ENCODE peak calls at places on chromosomes 7 and 10, in six cellular contexts. H is H9, M is mesenchymal stem cell, S is IMR-90, P is H1, D is trophoblast cell. C is an unnamed sample.

GRCh38 chr10:18368681-18369080 is 228.5 kb downstream of the CACNB2 start:
- DNase-seq in H (no peak), M (peak), S (peak), P (no peak), D (peak), C (no peak)

GRCh38 chr10:73956476-73957338 is 41.2 kb upstream of the VCL start:
- DNase-seq in H (no peak), M (peak), S (peak), P (no peak), D (peak), C (no peak)

GRCh38 chr7:118029881-118030422 is 154.0 kb upstream of the LSM8 start:
- DNase-seq in H (no peak), M (no peak), S (no peak), P (no peak), D (no peak), C (no peak)

GRCh38 chr10:129772472-129773358 is 191.4 kb downstream of the EBF3 start:
- DNase-seq in H (peak), M (no peak), S (no peak), P (no peak), D (peak), C (no peak)

GRCh38 chr7:135728136-135728669 is at the start of gene SLC13A4:
- DNase-seq in H (peak), M (no peak), S (no peak), P (no peak), D (peak), C (peak)

GRCh38 chr10:94129393-94130130 is 135.8 kb downstream of the PLCE1 start:
- DNase-seq in H (no peak), M (peak), S (peak), P (no peak), D (peak), C (no peak)

GRCh38 chr7:128003787-128004186 is 27.4 kb downstream of the LRRC4 start:
- DNase-seq in H (no peak), M (no peak), S (no peak), P (no peak), D (no peak), C (no peak)

GRCh38 chr10:24385776-24386175 is 176.8 kb downstream of the KIAA1217 start:
- DNase-seq in H (no peak), M (peak), S (peak), P (no peak), D (no peak), C (no peak)

GRCh38 chr10:6114758-6115410 is 26.1 kb downstream of the RBM17 start:
- DNase-seq in H (no peak), M (peak), S (peak), P (no peak), D (no peak), C (no peak)

GRCh38 chr7:105132835-105133234 is 118.8 kb downstream of the KMT2E start:
- DNase-seq in H (no peak), M (no peak), S (no peak), P (no peak), D (no peak), C (no peak)

GRCh38 chr7:7321681-7322080 is 139.3 kb downstream of the C1GALT1 start:
- DNase-seq in H (no peak), M (peak), S (no peak), P (no peak), D (peak), C (no peak)

GRCh38 chr10:86755740-86756510 is 494 bp upstream of the BMPR1A start:
- DNase-seq in H (peak), M (peak), S (peak), P (peak), D (peak), C (peak)

GRCh38 chr10:48199580-48200377 is 74.7 kb downstream of the FRMPD2 start:
- DNase-seq in H (no peak), M (peak), S (peak), P (no peak), D (no peak), C (no peak)

GRCh38 chr10:129679207-129679606 is 212.2 kb downstream of the MGMT start:
- DNase-seq in H (no peak), M (no peak), S (no peak), P (no peak), D (no peak), C (no peak)

GRCh38 chr10:62959553-62959952 is 143.4 kb upstream of the EGR2 start:
- DNase-seq in H (no peak), M (no peak), S (no peak), P (no peak), D (no peak), C (no peak)

GRCh38 chr7:127447326-127447945 is 54.9 kb upstream of the ZNF800 start:
- DNase-seq in H (peak), M (peak), S (peak), P (peak), D (peak), C (no peak)

GRCh38 chr7:140533394-140533872 is 54.1 kb upstream of the MKRN1 start:
- DNase-seq in H (no peak), M (peak), S (peak), P (no peak), D (no peak), C (no peak)

GRCh38 chr10:26157734-26158133 is 58.8 kb upstream of the GAD2 start:
- DNase-seq in H (no peak), M (no peak), S (no peak), P (no peak), D (no peak), C (no peak)

GRCh38 chr10:60809157-60809556 is 30.9 kb downstream of the CDK1 start:
- DNase-seq in H (no peak), M (peak), S (peak), P (no peak), D (peak), C (no peak)

GRCh38 chr7:137443616-137444015 is 100.1 kb upstream of the PTN start:
- DNase-seq in H (no peak), M (peak), S (peak), P (no peak), D (no peak), C (no peak)

GRCh38 chr7:131556055-131556911 is at the start of gene PODXL:
- DNase-seq in H (peak), M (peak), S (peak), P (no peak), D (peak), C (peak)

GRCh38 chr10:24382979-24383663 is 174.2 kb downstream of the KIAA1217 start:
- DNase-seq in H (peak), M (no peak), S (no peak), P (no peak), D (peak), C (no peak)

GRCh38 chr7:1586827-1587705 is 17.2 kb upstream of the PSMG3 start:
- DNase-seq in H (no peak), M (no peak), S (no peak), P (no peak), D (no peak), C (no peak)

GRCh38 chr7:118583651-118584050 is 359.1 kb downstream of the ANKRD7 start:
- DNase-seq in H (no peak), M (no peak), S (no peak), P (no peak), D (no peak), C (no peak)

GRCh38 chr10:97596101-97597055 is 6.9 kb downstream of the C10orf62 start:
- DNase-seq in H (no peak), M (peak), S (peak), P (no peak), D (peak), C (no peak)

GRCh38 chr7:104963378-104963990 is 50.5 kb upstream of the KMT2E start:
- DNase-seq in H (no peak), M (no peak), S (no peak), P (no peak), D (no peak), C (no peak)

GRCh38 chr10:33810986-33811385 is 476.5 kb upstream of the NRP1 start:
- DNase-seq in H (no peak), M (no peak), S (no peak), P (no peak), D (no peak), C (no peak)

GRCh38 chr7:2090526-2091520 is 141.9 kb downstream of the MAD1L1 start:
- DNase-seq in H (no peak), M (no peak), S (no peak), P (no peak), D (no peak), C (no peak)

GRCh38 chr10:93806882-93807281 is 49.1 kb downstream of the LGI1 start:
- DNase-seq in H (no peak), M (no peak), S (no peak), P (no peak), D (no peak), C (no peak)

DNA sequence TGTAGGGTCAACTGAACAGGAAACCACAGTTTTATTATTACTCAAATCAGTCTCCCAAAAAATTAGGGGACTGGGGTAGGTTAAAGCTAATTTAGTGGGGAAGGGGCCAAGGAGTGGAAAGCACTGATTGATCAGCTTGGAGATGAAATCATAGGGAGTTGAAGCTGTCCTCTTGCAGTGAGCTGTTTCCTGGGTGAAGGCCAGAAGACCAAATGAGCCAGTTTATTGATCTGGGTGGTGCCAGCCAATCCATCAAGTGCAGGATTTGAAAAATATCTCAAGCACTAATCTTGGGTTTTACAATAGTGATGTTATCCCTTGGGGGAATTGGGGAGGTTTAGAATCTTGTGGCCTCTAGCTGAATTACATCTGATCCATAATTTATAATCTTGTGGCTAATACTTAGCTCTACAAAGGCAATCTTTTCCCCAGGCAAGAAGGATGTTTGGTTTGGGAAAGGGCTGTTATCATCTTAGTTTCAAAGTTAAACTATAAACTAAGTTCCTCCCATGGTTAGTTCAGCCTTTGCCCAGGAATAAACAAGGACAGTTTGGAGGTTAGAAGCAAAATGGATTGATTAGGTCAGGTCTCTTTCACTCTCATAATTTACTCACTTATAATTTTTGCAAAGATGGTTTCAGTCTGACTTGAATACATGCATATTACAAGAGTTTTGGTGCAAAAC is 773.5 kb downstream of the XPNPEP1 start:
- DNase-seq in H (no peak), M (no peak), S (no peak), P (no peak), D (no peak), C (no peak)
- H3K9ac ChIP-seq in H (no peak), M (no peak), S (no peak), P (no peak), D (no peak), C (no peak)

GRCh38 chr7:81260152-81260551 is 341.3 kb upstream of the SEMA3C start:
- DNase-seq in H (no peak), M (peak), S (peak), P (no peak), D (no peak), C (no peak)

GRCh38 chr7:81256991-81257390 is 338.1 kb upstream of the SEMA3C start:
- DNase-seq in H (no peak), M (peak), S (peak), P (peak), D (peak), C (no peak)
- H3K14ac ChIP-seq in H (no peak), M (no peak), S (no peak), P (no peak), D (no peak), C (no peak)

GRCh38 chr7:55574062-55574717 is 1.9 kb upstream of the VOPP1 start:
- DNase-seq in H (no peak), M (peak), S (peak), P (no peak), D (no peak), C (no peak)
- H3K9ac ChIP-seq in H (no peak), M (peak), S (peak), P (no peak), D (no peak), C (no peak)

DNA sequence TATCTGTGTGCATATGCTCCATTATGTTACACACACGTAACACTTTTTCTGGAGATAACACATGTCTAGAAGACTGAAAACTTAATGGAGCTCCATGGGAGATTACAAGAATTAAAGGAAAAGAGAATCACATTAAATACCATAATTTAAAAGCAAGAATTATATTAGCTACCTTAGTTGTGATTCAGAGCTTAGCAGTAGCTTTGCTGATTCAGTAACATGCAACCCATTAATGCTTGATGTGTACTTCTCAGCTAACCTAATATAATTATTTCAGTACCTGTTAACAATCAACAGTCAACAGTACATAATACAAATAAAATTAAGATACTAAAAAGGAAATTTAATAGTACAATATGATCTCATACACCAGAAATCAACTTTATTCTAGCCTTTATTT is 73.8 kb upstream of the GPR22 start:
- DNase-seq in H (no peak), M (no peak), S (no peak), P (no peak), D (no peak), C (no peak)
- H3K14ac ChIP-seq in H (no peak), M (no peak), S (no peak), P (no peak), D (no peak), C (no peak)

GRCh38 chr7:75950111-75950681 is 35.2 kb downstream of the POR start:
- DNase-seq in H (no peak), M (no peak), S (no peak), P (no peak), D (no peak), C (no peak)
- H3K9ac ChIP-seq in H (no peak), M (no peak), S (no peak), P (no peak), D (no peak), C (no peak)

DNA sequence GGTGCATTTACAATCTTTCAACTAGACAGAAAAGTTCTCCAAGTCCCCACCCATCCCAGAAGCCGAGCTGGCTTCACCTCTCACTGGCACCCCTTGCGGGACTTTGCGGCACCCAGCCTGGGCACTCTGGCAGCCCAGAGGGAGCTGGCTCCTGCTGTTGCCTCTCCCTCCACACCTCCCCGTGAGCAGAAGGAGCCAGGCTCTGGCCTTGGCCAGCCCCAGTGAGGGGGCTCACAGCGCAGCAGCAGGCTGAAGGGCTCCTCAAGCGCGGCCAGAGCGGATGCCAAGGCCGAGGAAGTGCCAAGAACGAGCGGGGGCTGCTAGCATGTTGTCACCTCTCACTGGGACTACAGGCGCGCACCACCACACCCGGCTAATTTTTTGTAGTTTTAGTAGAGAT is 369.7 kb upstream of the POT1 start:
- DNase-seq in H (no peak), M (no peak), S (no peak), P (no peak), D (no peak), C (no peak)
- H3K14ac ChIP-seq in H (no peak), M (no peak), S (no peak), P (no peak), D (no peak), C (no peak)

DNA sequence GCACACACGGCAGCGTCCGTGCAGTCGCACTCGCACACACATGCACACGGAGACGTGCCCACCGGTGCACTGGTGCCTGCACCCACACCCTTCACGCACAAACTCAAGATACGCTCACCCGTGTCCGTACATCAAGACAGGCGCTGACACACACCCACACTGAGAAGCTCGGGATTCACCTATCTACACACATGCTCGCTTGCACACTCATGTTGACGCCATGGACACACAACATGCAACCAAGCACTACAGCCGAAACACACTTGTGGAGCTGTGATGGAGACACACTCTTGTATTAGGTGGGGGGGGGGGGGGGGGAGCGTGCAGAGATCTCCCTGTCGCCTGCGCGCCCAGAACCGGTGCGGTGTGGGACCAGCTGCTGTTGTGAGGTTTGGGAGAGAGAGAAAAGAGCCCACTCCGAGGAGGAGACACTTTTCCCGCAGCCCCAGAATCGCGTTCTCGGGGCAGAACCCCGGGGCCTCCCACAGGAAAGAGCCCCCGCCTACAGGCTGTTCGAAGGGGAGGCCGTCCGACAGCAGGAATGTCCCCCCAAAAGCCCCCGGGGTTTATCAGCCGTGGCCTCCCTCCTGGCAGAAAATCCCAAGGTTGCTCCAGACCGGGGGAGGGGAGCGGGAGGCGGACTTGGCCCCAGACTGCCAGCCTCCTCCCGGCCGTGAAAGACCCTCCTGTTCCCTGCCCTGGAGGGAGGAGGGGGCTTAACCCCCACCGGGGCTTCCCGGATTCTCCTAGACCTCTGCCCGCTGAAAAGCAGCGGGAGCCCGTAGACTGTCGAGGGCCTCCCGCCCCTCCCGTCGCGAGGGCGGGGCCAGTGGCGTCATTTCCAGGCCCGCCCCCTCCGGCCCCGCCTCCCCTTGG is 466 bp upstream of the NFKB2 start:
- DNase-seq in H (peak), M (peak), S (peak), P (peak), D (peak), C (peak)
- H3K9ac ChIP-seq in H (no peak), M (peak), S (peak), P (peak), D (no peak), C (peak)

DNA sequence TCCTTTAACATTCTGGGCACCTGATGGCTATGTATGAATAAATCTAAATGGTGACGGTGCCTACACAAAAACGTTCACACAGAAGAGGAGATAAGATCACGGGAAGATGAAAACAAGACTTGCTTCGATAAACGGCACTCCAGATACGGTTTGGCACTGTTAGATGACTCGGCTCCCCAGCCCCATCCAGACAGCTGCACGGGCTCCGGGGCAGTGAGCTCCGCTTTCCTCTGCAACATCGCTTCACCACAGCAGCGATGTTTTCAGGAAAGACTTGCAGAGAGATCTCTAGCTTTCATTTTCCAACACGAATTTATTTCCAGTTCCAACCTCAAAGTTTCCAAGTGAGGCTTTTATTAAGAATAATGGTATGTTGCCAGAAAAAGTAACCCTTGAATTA is 132.1 kb downstream of the KLF6 start:
- DNase-seq in H (no peak), M (no peak), S (peak), P (no peak), D (no peak), C (no peak)
- H3K14ac ChIP-seq in H (no peak), M (no peak), S (peak), P (no peak), D (no peak), C (no peak)

GRCh38 chr7:142549007-142549406 is 200.3 kb upstream of the PRSS1 start:
- DNase-seq in H (no peak), M (peak), S (peak), P (no peak), D (no peak), C (no peak)

GRCh38 chr7:142554555-142555532 is 194.4 kb upstream of the PRSS1 start:
- DNase-seq in H (no peak), M (peak), S (peak), P (no peak), D (peak), C (no peak)

GRCh38 chr7:142557971-142558582 is 191.2 kb upstream of the PRSS1 start:
- DNase-seq in H (peak), M (no peak), S (peak), P (peak), D (peak), C (peak)

GRCh38 chr7:142556745-142557144 is 192.5 kb upstream of the PRSS1 start:
- DNase-seq in H (peak), M (peak), S (peak), P (peak), D (peak), C (no peak)

DNA sequence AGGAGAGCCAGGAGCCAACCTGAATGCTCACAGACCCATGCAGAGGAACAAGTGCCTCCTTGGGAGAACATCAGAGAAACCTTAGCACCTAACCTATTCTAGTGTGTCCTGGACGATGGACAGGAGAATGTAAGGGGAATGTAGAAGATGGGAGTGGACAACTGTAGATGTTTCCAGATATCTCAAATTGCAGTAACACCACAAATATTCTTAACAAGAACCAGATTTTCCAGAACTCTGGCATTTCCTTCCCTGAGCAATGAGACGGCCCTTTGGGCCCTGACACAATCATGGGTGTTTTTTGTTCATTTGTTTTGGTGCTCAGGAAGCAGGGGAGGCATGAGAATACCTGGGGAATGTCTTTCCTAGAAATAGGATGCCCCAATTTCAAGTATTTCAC is 196.1 kb upstream of the PRSS1 start:
- DNase-seq in H (no peak), M (no peak), S (no peak), P (no peak), D (peak), C (no peak)
- H3K9ac ChIP-seq in H (no peak), M (no peak), S (no peak), P (no peak), D (no peak), C (no peak)

GRCh38 chr10:75955953-75956352 is 524.5 kb downstream of the LRMDA start:
- DNase-seq in H (no peak), M (peak), S (no peak), P (no peak), D (no peak), C (no peak)
- H3K14ac ChIP-seq in H (no peak), M (no peak), S (no peak), P (no peak), D (no peak), C (no peak)

C was measured in neuronal stem cell.